ENCODE peak calls at places on chromosomes 13 and 19, in nine cellular contexts. I, Q, D, H, B, X, R, K and E are unnamed samples.

GRCh38 chr13:85798999-85799646 is at the start of gene SLITRK6:
- DNase-seq in I (no peak), Q (no peak), D (no peak), H (no peak), B (no peak), X (peak), R (peak), K (no peak), E (no peak)

GRCh38 chr19:44948763-44949374 is 3.0 kb downstream of the APOC2 start:
- DNase-seq in I (no peak), Q (no peak), D (no peak), H (no peak), B (no peak), X (no peak), R (no peak), K (no peak), E (no peak)

GRCh38 chr13:44103721-44104490 is 224.2 kb downstream of the LACC1 start:
- DNase-seq in I (no peak), Q (peak), D (no peak), H (peak), B (no peak), X (no peak), R (peak), K (no peak), E (no peak)

GRCh38 chr13:114339779-114340534 is 25.7 kb downstream of the CHAMP1 start:
- DNase-seq in I (no peak), Q (peak), D (no peak), H (peak), B (peak), X (peak), R (no peak), K (peak), E (no peak)

GRCh38 chr19:10402441-10403038 is 802 bp downstream of the CDC37 start:
- DNase-seq in I (no peak), Q (peak), D (no peak), H (no peak), B (no peak), X (no peak), R (no peak), K (no peak), E (no peak)

GRCh38 chr19:51364200-51365106 is 1.7 kb downstream of the ETFB start:
- DNase-seq in I (no peak), Q (no peak), D (no peak), H (peak), B (no peak), X (no peak), R (peak), K (no peak), E (no peak)

GRCh38 chr19:56015756-56016155 is 29.2 kb downstream of the NLRP5 start:
- DNase-seq in I (no peak), Q (no peak), D (no peak), H (no peak), B (no peak), X (no peak), R (no peak), K (no peak), E (no peak)

GRCh38 chr13:62251734-62252133 is 836.1 kb upstream of the PCDH20 start:
- DNase-seq in I (no peak), Q (no peak), D (no peak), H (no peak), B (no peak), X (no peak), R (no peak), K (no peak), E (no peak)

GRCh38 chr19:57071414-57071813 is 48.4 kb upstream of the USP29 start:
- DNase-seq in I (no peak), Q (no peak), D (no peak), H (no peak), B (no peak), X (no peak), R (peak), K (no peak), E (no peak)

GRCh38 chr19:46205183-46205984 is 24.2 kb upstream of the IGFL1 start:
- DNase-seq in I (no peak), Q (no peak), D (no peak), H (no peak), B (no peak), X (no peak), R (no peak), K (no peak), E (no peak)

GRCh38 chr13:113585828-113586355 is 1.3 kb downstream of the TFDP1 start:
- DNase-seq in I (no peak), Q (peak), D (no peak), H (no peak), B (peak), X (no peak), R (no peak), K (no peak), E (no peak)

GRCh38 chr13:101231751-101232428 is 184.4 kb downstream of the NALCN start:
- DNase-seq in I (no peak), Q (no peak), D (no peak), H (no peak), B (no peak), X (no peak), R (no peak), K (no peak), E (no peak)

GRCh38 chr19:6233827-6234511 is 45.8 kb downstream of the MLLT1 start:
- DNase-seq in I (no peak), Q (no peak), D (no peak), H (no peak), B (no peak), X (no peak), R (no peak), K (no peak), E (no peak)